ENCODE peak calls at places on chromosomes 4 and X, in five cellular contexts. A is neural crest cell; G is SK-MEL-5; S is fibroblast of mammary gland; N is CD8-positive, alpha-beta T cell. L is an unnamed sample.

GRCh38 chrX:32448945-32449344 is 762.4 kb downstream of the DMD start:
- DNase-seq in A (no peak), G (no peak), S (no peak), N (no peak), L (no peak)

GRCh38 chr4:120682981-120683380 is 239.5 kb downstream of the PRDM5 start:
- DNase-seq in A (no peak), G (no peak), S (no peak), N (no peak), L (no peak)

GRCh38 chr4:133247861-133248260 is 98.8 kb downstream of the PCDH10 start:
- DNase-seq in A (no peak), G (no peak), S (no peak), N (no peak), L (no peak)

GRCh38 chr4:64146030-64146429 is 263.2 kb downstream of the TECRL start:
- DNase-seq in A (no peak), G (no peak), S (no peak), N (no peak), L (no peak)

GRCh38 chrX:119784747-119785446 is 6.5 kb downstream of the RPL39 start:
- DNase-seq in A (peak), G (peak), S (peak), N (peak), L (peak)

GRCh38 chr4:23747131-23747752 is 142.6 kb downstream of the PPARGC1A start:
- DNase-seq in A (no peak), G (no peak), S (no peak), N (no peak), L (no peak)

GRCh38 chrX:153769158-153769864 is 5.3 kb downstream of the PLXNB3 start:
- DNase-seq in A (no peak), G (no peak), S (no peak), N (no peak), L (no peak)

GRCh38 chrX:69314436-69315348 is 149.4 kb upstream of the PJA1 start:
- DNase-seq in A (no peak), G (no peak), S (no peak), N (no peak), L (no peak)

GRCh38 chr4:128600996-128601857 is 208.3 kb upstream of the JADE1 start:
- DNase-seq in A (no peak), G (no peak), S (peak), N (no peak), L (peak)

GRCh38 chrX:20263474-20263873 is 3.2 kb downstream of the RPS6KA3 start:
- DNase-seq in A (no peak), G (peak), S (peak), N (no peak), L (peak)

GRCh38 chr4:123506311-123506685 is 109.7 kb downstream of the SPRY1 start:
- DNase-seq in A (peak), G (no peak), S (no peak), N (no peak), L (no peak)

GRCh38 chr4:118113220-118113619 is 78.9 kb downstream of the NDST3 start:
- DNase-seq in A (no peak), G (no peak), S (no peak), N (no peak), L (peak)

GRCh38 chrX:133658244-133658911 is 243.1 kb upstream of the GPC4 start:
- DNase-seq in A (no peak), G (no peak), S (no peak), N (no peak), L (no peak)

GRCh38 chr4:120864969-120865368 is 57.6 kb downstream of the PRDM5 start:
- DNase-seq in A (no peak), G (no peak), S (no peak), N (no peak), L (no peak)

GRCh38 chr4:150211016-150211415 is 132.8 kb downstream of the DCLK2 start:
- DNase-seq in A (no peak), G (no peak), S (peak), N (no peak), L (no peak)

GRCh38 chr4:185778307-185778706 is 33.7 kb downstream of the SORBS2 start:
- DNase-seq in A (no peak), G (no peak), S (no peak), N (no peak), L (no peak)

GRCh38 chr4:21769404-21770147 is 179.0 kb downstream of the KCNIP4 start:
- DNase-seq in A (no peak), G (peak), S (peak), N (no peak), L (peak)

GRCh38 chr4:118923891-118924290 is 35.2 kb downstream of the SYNPO2 start:
- DNase-seq in A (no peak), G (no peak), S (no peak), N (no peak), L (no peak)

GRCh38 chr4:145824469-145824868 is 114.2 kb downstream of the ZNF827 start:
- DNase-seq in A (no peak), G (peak), S (no peak), N (no peak), L (no peak)

GRCh38 chrX:149004936-149005335 is 500.2 kb downstream of the IDS start:
- DNase-seq in A (no peak), G (peak), S (no peak), N (no peak), L (no peak)

GRCh38 chr4:1201851-1202525 is 29.6 kb upstream of the SPON2 start:
- DNase-seq in A (no peak), G (no peak), S (peak), N (peak), L (peak)

GRCh38 chr4:8538703-8539567 is 41.3 kb upstream of the GPR78 start:
- DNase-seq in A (no peak), G (no peak), S (peak), N (no peak), L (peak)

GRCh38 chr4:8494983-8495548 is 54.5 kb downstream of the TRMT44 start:
- DNase-seq in A (no peak), G (no peak), S (no peak), N (no peak), L (no peak)

GRCh38 chr4:54499308-54500074 is 158.3 kb upstream of the KIT start:
- DNase-seq in A (no peak), G (no peak), S (no peak), N (no peak), L (peak)

GRCh38 chr4:1631136-1631535 is 53.0 kb downstream of the FAM53A start:
- DNase-seq in A (no peak), G (no peak), S (no peak), N (no peak), L (no peak)

GRCh38 chr4:136810626-136811025 is 721.7 kb downstream of the PCDH18 start:
- DNase-seq in A (no peak), G (no peak), S (no peak), N (no peak), L (no peak)

GRCh38 chr4:2264481-2265041 is 2.7 kb upstream of the MXD4 start:
- DNase-seq in A (no peak), G (no peak), S (no peak), N (no peak), L (no peak)

GRCh38 chr4:120921456-120922389 is 803 bp downstream of the PRDM5 start:
- DNase-seq in A (peak), G (peak), S (peak), N (peak), L (peak)

GRCh38 chr4:56530269-56531148 is 24.9 kb downstream of the ARL9 start:
- DNase-seq in A (peak), G (peak), S (peak), N (peak), L (peak)

GRCh38 chr4:970046-970745 is 3.2 kb downstream of the DGKQ start:
- DNase-seq in A (no peak), G (no peak), S (no peak), N (peak), L (no peak)

GRCh38 chrX:17976955-17977354 is 115.9 kb upstream of the RAI2 start:
- DNase-seq in A (no peak), G (no peak), S (no peak), N (no peak), L (no peak)

GRCh38 chr4:129344058-129344457 is 248.1 kb downstream of the C4orf33 start:
- DNase-seq in A (peak), G (peak), S (peak), N (no peak), L (peak)